ENCODE peak calls at places on chromosomes 3 and 15, in six cellular contexts. One of them, this sample, is unnamed.

GRCh38 chr3:120572027-120572426 is 24.1 kb upstream of the NDUFB4 start:
- DNase-seq in mammary epithelial cell: no peak
- DNase-seq in brain microvascular endothelial cell: no peak
- DNase-seq in IMR-90: no peak
- DNase-seq in dorsolateral prefrontal cortex: no peak
- DNase-seq in breast epithelium: no peak
- DNase-seq in this sample: no peak

GRCh38 chr3:167350245-167350862 is 29.7 kb downstream of the ZBBX start:
- DNase-seq in mammary epithelial cell: peak; percentile 3
- DNase-seq in brain microvascular endothelial cell: peak; percentile 7
- DNase-seq in IMR-90: no peak
- DNase-seq in dorsolateral prefrontal cortex: no peak
- DNase-seq in breast epithelium: no peak
- DNase-seq in this sample: no peak

GRCh38 chr3:133494469-133494868 is 79.0 kb upstream of the CDV3 start:
- DNase-seq in mammary epithelial cell: no peak
- DNase-seq in brain microvascular endothelial cell: peak; percentile 23
- DNase-seq in IMR-90: peak; percentile 20
- DNase-seq in dorsolateral prefrontal cortex: no peak
- DNase-seq in breast epithelium: no peak
- DNase-seq in this sample: no peak

GRCh38 chr3:100698736-100699135 is 10.6 kb upstream of the TFG start:
- DNase-seq in mammary epithelial cell: no peak
- DNase-seq in brain microvascular endothelial cell: no peak
- DNase-seq in IMR-90: no peak
- DNase-seq in dorsolateral prefrontal cortex: no peak
- DNase-seq in breast epithelium: no peak
- DNase-seq in this sample: no peak

GRCh38 chr15:68583321-68583720 is 4.5 kb downstream of the CORO2B start:
- DNase-seq in mammary epithelial cell: no peak
- DNase-seq in brain microvascular endothelial cell: no peak
- DNase-seq in IMR-90: no peak
- DNase-seq in dorsolateral prefrontal cortex: no peak
- DNase-seq in breast epithelium: no peak
- DNase-seq in this sample: no peak

GRCh38 chr3:150699068-150699635 is 4.6 kb downstream of the ERICH6 start:
- DNase-seq in mammary epithelial cell: peak; percentile 55
- DNase-seq in brain microvascular endothelial cell: peak; percentile 63
- DNase-seq in IMR-90: peak; percentile 53
- DNase-seq in dorsolateral prefrontal cortex: no peak
- DNase-seq in breast epithelium: no peak
- DNase-seq in this sample: no peak

GRCh38 chr3:113436794-113437193 is 4.5 kb downstream of the CFAP44 start:
- DNase-seq in mammary epithelial cell: peak; percentile 78
- DNase-seq in brain microvascular endothelial cell: peak; percentile 69
- DNase-seq in IMR-90: peak; percentile 86
- DNase-seq in dorsolateral prefrontal cortex: no peak
- DNase-seq in breast epithelium: no peak
- DNase-seq in this sample: no peak

GRCh38 chr3:17412950-17413530 is 329.4 kb downstream of the TBC1D5 start:
- DNase-seq in mammary epithelial cell: peak; percentile 58
- DNase-seq in brain microvascular endothelial cell: peak; percentile 52
- DNase-seq in IMR-90: peak; percentile 64
- DNase-seq in dorsolateral prefrontal cortex: no peak
- DNase-seq in breast epithelium: no peak
- DNase-seq in this sample: no peak

GRCh38 chr3:117587416-117587815 is 877.8 kb downstream of the TUSC7 start:
- DNase-seq in mammary epithelial cell: no peak
- DNase-seq in brain microvascular endothelial cell: no peak
- DNase-seq in IMR-90: no peak
- DNase-seq in dorsolateral prefrontal cortex: no peak
- DNase-seq in breast epithelium: no peak
- DNase-seq in this sample: no peak

GRCh38 chr3:122247825-122248185 is 64.3 kb downstream of the CASR start:
- DNase-seq in mammary epithelial cell: no peak
- DNase-seq in brain microvascular endothelial cell: no peak
- DNase-seq in IMR-90: peak; percentile 13
- DNase-seq in dorsolateral prefrontal cortex: no peak
- DNase-seq in breast epithelium: no peak
- DNase-seq in this sample: no peak

GRCh38 chr3:14657579-14657978 is 6.0 kb downstream of the CCDC174 start:
- DNase-seq in mammary epithelial cell: no peak
- DNase-seq in brain microvascular endothelial cell: no peak
- DNase-seq in IMR-90: no peak
- DNase-seq in dorsolateral prefrontal cortex: no peak
- DNase-seq in breast epithelium: no peak
- DNase-seq in this sample: no peak

GRCh38 chr3:161545823-161546222 is 49.2 kb downstream of the OTOL1 start:
- DNase-seq in mammary epithelial cell: no peak
- DNase-seq in brain microvascular endothelial cell: no peak
- DNase-seq in IMR-90: no peak
- DNase-seq in dorsolateral prefrontal cortex: no peak
- DNase-seq in breast epithelium: no peak
- DNase-seq in this sample: no peak

GRCh38 chr3:114332342-114333179 is 38.7 kb downstream of the TIGIT start:
- DNase-seq in mammary epithelial cell: no peak
- DNase-seq in brain microvascular endothelial cell: no peak
- DNase-seq in IMR-90: no peak
- DNase-seq in dorsolateral prefrontal cortex: no peak
- DNase-seq in breast epithelium: no peak
- DNase-seq in this sample: no peak

GRCh38 chr15:92452143-92452542 is 58.5 kb downstream of the ST8SIA2 start:
- DNase-seq in mammary epithelial cell: no peak
- DNase-seq in brain microvascular endothelial cell: no peak
- DNase-seq in IMR-90: no peak
- DNase-seq in dorsolateral prefrontal cortex: no peak
- DNase-seq in breast epithelium: no peak
- DNase-seq in this sample: no peak

GRCh38 chr3:116445291-116445841 is at the start of gene LSAMP:
- DNase-seq in mammary epithelial cell: no peak
- DNase-seq in brain microvascular endothelial cell: no peak
- DNase-seq in IMR-90: peak; percentile 35
- DNase-seq in dorsolateral prefrontal cortex: peak; percentile 86
- DNase-seq in breast epithelium: no peak
- DNase-seq in this sample: no peak

GRCh38 chr15:85886345-85886935 is 91.7 kb upstream of the KLHL25 start:
- DNase-seq in mammary epithelial cell: no peak
- DNase-seq in brain microvascular endothelial cell: no peak
- DNase-seq in IMR-90: no peak
- DNase-seq in dorsolateral prefrontal cortex: no peak
- DNase-seq in breast epithelium: no peak
- DNase-seq in this sample: no peak

GRCh38 chr15:63551400-63551799 is 45.8 kb upstream of the FBXL22 start:
- DNase-seq in mammary epithelial cell: peak; percentile 50
- DNase-seq in brain microvascular endothelial cell: peak; percentile 32
- DNase-seq in IMR-90: peak; percentile 85
- DNase-seq in dorsolateral prefrontal cortex: no peak
- DNase-seq in breast epithelium: no peak
- DNase-seq in this sample: no peak

GRCh38 chr15:34716111-34716510 is 38.7 kb downstream of the GJD2 start:
- DNase-seq in mammary epithelial cell: no peak
- DNase-seq in brain microvascular endothelial cell: no peak
- DNase-seq in IMR-90: no peak
- DNase-seq in dorsolateral prefrontal cortex: no peak
- DNase-seq in breast epithelium: no peak
- DNase-seq in this sample: no peak

GRCh38 chr15:92521624-92522008 is 127.9 kb downstream of the ST8SIA2 start:
- DNase-seq in mammary epithelial cell: peak; percentile 62
- DNase-seq in brain microvascular endothelial cell: peak; percentile 83
- DNase-seq in IMR-90: peak; percentile 59
- DNase-seq in dorsolateral prefrontal cortex: peak; percentile 82
- DNase-seq in breast epithelium: peak; percentile 75
- DNase-seq in this sample: peak; percentile 85

GRCh38 chr3:183455064-183455463 is 26.6 kb upstream of the MCF2L2 start:
- DNase-seq in mammary epithelial cell: peak; percentile 86
- DNase-seq in brain microvascular endothelial cell: peak; percentile 76
- DNase-seq in IMR-90: peak; percentile 57
- DNase-seq in dorsolateral prefrontal cortex: no peak
- DNase-seq in breast epithelium: no peak
- DNase-seq in this sample: no peak

GRCh38 chr15:89112341-89112971 is 24.2 kb downstream of the ABHD2 start:
- DNase-seq in mammary epithelial cell: no peak
- DNase-seq in brain microvascular endothelial cell: no peak
- DNase-seq in IMR-90: peak; percentile 49
- DNase-seq in dorsolateral prefrontal cortex: no peak
- DNase-seq in breast epithelium: no peak
- DNase-seq in this sample: peak; percentile 67

GRCh38 chr15:37698679-37699078 is 235.8 kb upstream of the TMCO5A start:
- DNase-seq in mammary epithelial cell: peak; percentile 11
- DNase-seq in brain microvascular endothelial cell: peak; percentile 4
- DNase-seq in IMR-90: no peak
- DNase-seq in dorsolateral prefrontal cortex: no peak
- DNase-seq in breast epithelium: no peak
- DNase-seq in this sample: no peak

GRCh38 chr3:172225215-172225707 is 185.9 kb downstream of the FNDC3B start:
- DNase-seq in mammary epithelial cell: no peak
- DNase-seq in brain microvascular endothelial cell: no peak
- DNase-seq in IMR-90: no peak
- DNase-seq in dorsolateral prefrontal cortex: no peak
- DNase-seq in breast epithelium: no peak
- DNase-seq in this sample: no peak

GRCh38 chr3:197718904-197719303 is 17.8 kb downstream of the RUBCN start:
- DNase-seq in mammary epithelial cell: peak; percentile 99
- DNase-seq in brain microvascular endothelial cell: peak; percentile 94
- DNase-seq in IMR-90: peak; percentile 96
- DNase-seq in dorsolateral prefrontal cortex: no peak
- DNase-seq in breast epithelium: no peak
- DNase-seq in this sample: no peak

GRCh38 chr3:149085828-149086231 is 503 bp downstream of the HLTF start:
- DNase-seq in mammary epithelial cell: peak; percentile 16
- DNase-seq in brain microvascular endothelial cell: peak; percentile 28
- DNase-seq in IMR-90: peak; percentile 42
- DNase-seq in dorsolateral prefrontal cortex: no peak
- DNase-seq in breast epithelium: no peak
- DNase-seq in this sample: no peak

GRCh38 chr3:13708301-13708700 is 159.4 kb downstream of the FBLN2 start:
- DNase-seq in mammary epithelial cell: no peak
- DNase-seq in brain microvascular endothelial cell: no peak
- DNase-seq in IMR-90: no peak
- DNase-seq in dorsolateral prefrontal cortex: peak; percentile 23
- DNase-seq in breast epithelium: no peak
- DNase-seq in this sample: no peak

GRCh38 chr3:134526319-134526718 is 40.5 kb downstream of the CEP63 start:
- DNase-seq in mammary epithelial cell: no peak
- DNase-seq in brain microvascular endothelial cell: no peak
- DNase-seq in IMR-90: peak; percentile 49
- DNase-seq in dorsolateral prefrontal cortex: no peak
- DNase-seq in breast epithelium: no peak
- DNase-seq in this sample: no peak

GRCh38 chr15:39786444-39787056 is 3.9 kb upstream of the FSIP1 start:
- DNase-seq in mammary epithelial cell: peak; percentile 42
- DNase-seq in brain microvascular endothelial cell: no peak
- DNase-seq in IMR-90: peak; percentile 75
- DNase-seq in dorsolateral prefrontal cortex: no peak
- DNase-seq in breast epithelium: no peak
- DNase-seq in this sample: no peak

DNA sequence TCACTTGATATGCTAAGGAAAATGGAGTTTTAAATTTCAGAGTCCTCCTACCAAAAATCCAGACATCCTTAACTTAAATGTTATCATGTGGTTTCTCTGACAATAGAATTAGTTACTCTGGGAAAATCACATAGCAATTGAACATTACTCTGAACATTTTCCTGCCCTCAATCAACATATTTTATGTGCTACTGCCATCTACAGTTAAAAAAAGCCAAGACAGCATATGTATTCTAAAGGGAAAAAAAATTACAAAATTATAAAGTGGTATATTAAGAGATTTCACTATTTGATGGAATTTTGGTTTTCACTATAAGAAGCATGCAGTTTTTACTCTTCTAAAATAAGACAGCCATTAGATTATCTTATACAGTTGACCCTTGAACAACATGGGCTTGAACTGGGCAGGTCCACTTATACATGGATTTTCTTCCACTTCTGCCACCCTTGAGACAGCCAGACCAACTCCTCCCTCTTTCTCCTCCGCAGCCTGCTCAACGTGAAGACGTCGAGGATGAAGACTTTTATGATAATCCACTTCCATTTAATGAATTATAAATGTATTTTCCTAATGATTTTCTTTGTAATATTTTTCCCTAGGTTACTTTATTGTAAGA is 122.3 kb downstream of the ATP1B3 start:
- DNase-seq in mammary epithelial cell: peak; percentile 15
- DNase-seq in brain microvascular endothelial cell: no peak
- DNase-seq in IMR-90: peak; percentile 35
- DNase-seq in dorsolateral prefrontal cortex: no peak
- DNase-seq in breast epithelium: no peak
- DNase-seq in this sample: no peak
- TF ChIP-seq CTCF in mammary epithelial cell: peak; percentile 42
- TF ChIP-seq CTCF in brain microvascular endothelial cell: peak; percentile 32
- TF ChIP-seq CTCF in IMR-90: peak; percentile 61
- TF ChIP-seq CTCF in dorsolateral prefrontal cortex: peak; percentile 35
- TF ChIP-seq CTCF in breast epithelium: no peak
- TF ChIP-seq CTCF in this sample: no peak

GRCh38 chr3:8847317-8847716 is 77.9 kb upstream of the OXTR start:
- DNase-seq in mammary epithelial cell: no peak
- DNase-seq in brain microvascular endothelial cell: no peak
- DNase-seq in IMR-90: no peak
- DNase-seq in dorsolateral prefrontal cortex: no peak
- DNase-seq in breast epithelium: no peak
- DNase-seq in this sample: no peak

GRCh38 chr3:8848696-8849131 is 79.3 kb upstream of the OXTR start:
- DNase-seq in mammary epithelial cell: peak; percentile 14
- DNase-seq in brain microvascular endothelial cell: peak; percentile 93
- DNase-seq in IMR-90: peak; percentile 87
- DNase-seq in dorsolateral prefrontal cortex: no peak
- DNase-seq in breast epithelium: no peak
- DNase-seq in this sample: no peak

GRCh38 chr3:8843347-8843746 is 73.9 kb upstream of the OXTR start:
- DNase-seq in mammary epithelial cell: no peak
- DNase-seq in brain microvascular endothelial cell: no peak
- DNase-seq in IMR-90: no peak
- DNase-seq in dorsolateral prefrontal cortex: no peak
- DNase-seq in breast epithelium: no peak
- DNase-seq in this sample: no peak

GRCh38 chr3:8845641-8846040 is 76.2 kb upstream of the OXTR start:
- DNase-seq in mammary epithelial cell: peak; percentile 54
- DNase-seq in brain microvascular endothelial cell: peak; percentile 61
- DNase-seq in IMR-90: peak; percentile 72
- DNase-seq in dorsolateral prefrontal cortex: no peak
- DNase-seq in breast epithelium: no peak
- DNase-seq in this sample: no peak

GRCh38 chr3:8846176-8846575 is 76.8 kb upstream of the OXTR start:
- DNase-seq in mammary epithelial cell: peak; percentile 8
- DNase-seq in brain microvascular endothelial cell: no peak
- DNase-seq in IMR-90: no peak
- DNase-seq in dorsolateral prefrontal cortex: no peak
- DNase-seq in breast epithelium: no peak
- DNase-seq in this sample: no peak
- TF ChIP-seq CTCF in mammary epithelial cell: no peak
- TF ChIP-seq CTCF in brain microvascular endothelial cell: no peak
- TF ChIP-seq CTCF in IMR-90: no peak
- TF ChIP-seq CTCF in dorsolateral prefrontal cortex: no peak
- TF ChIP-seq CTCF in breast epithelium: no peak
- TF ChIP-seq CTCF in this sample: no peak

GRCh38 chr15:46280753-46281521 is 646.1 kb downstream of the SQOR start:
- DNase-seq in mammary epithelial cell: no peak
- DNase-seq in brain microvascular endothelial cell: no peak
- DNase-seq in IMR-90: no peak
- DNase-seq in dorsolateral prefrontal cortex: no peak
- DNase-seq in breast epithelium: no peak
- DNase-seq in this sample: peak; percentile 38
- TF ChIP-seq CTCF in mammary epithelial cell: no peak
- TF ChIP-seq CTCF in brain microvascular endothelial cell: no peak
- TF ChIP-seq CTCF in IMR-90: peak; percentile 18
- TF ChIP-seq CTCF in dorsolateral prefrontal cortex: peak; percentile 22
- TF ChIP-seq CTCF in breast epithelium: no peak
- TF ChIP-seq CTCF in this sample: peak; percentile 28

GRCh38 chr15:64903331-64903950 is 8.3 kb upstream of the ANKDD1A start:
- DNase-seq in mammary epithelial cell: no peak
- DNase-seq in brain microvascular endothelial cell: no peak
- DNase-seq in IMR-90: no peak
- DNase-seq in dorsolateral prefrontal cortex: no peak
- DNase-seq in breast epithelium: no peak
- DNase-seq in this sample: no peak
- TF ChIP-seq CTCF in mammary epithelial cell: no peak
- TF ChIP-seq CTCF in brain microvascular endothelial cell: no peak
- TF ChIP-seq CTCF in IMR-90: no peak
- TF ChIP-seq CTCF in dorsolateral prefrontal cortex: no peak
- TF ChIP-seq CTCF in breast epithelium: no peak
- TF ChIP-seq CTCF in this sample: no peak